ENCODE peak calls at places on chromosome X, in seven cellular contexts. A, O, D, J, L, V and B are unnamed samples.

GRCh38 chrX:45011131-45011530 is 138.1 kb downstream of the KDM6A start:
- DNase-seq in A (no peak), O (no peak), D (no peak), J (no peak), L (no peak), V (no peak), B (peak; percentile 38)

GRCh38 chrX:135302269-135302873 is 6.9 kb upstream of the ETDC start:
- DNase-seq in A (no peak), O (no peak), D (no peak), J (no peak), L (no peak), V (no peak), B (no peak)

GRCh38 chrX:130688360-130688759 is 214.6 kb downstream of the ENOX2 start:
- DNase-seq in A (no peak), O (no peak), D (no peak), J (no peak), L (no peak), V (no peak), B (no peak)

GRCh38 chrX:78331708-78332107 is 4.3 kb upstream of the CYSLTR1 start:
- DNase-seq in A (no peak), O (no peak), D (no peak), J (peak; percentile 16), L (no peak), V (no peak), B (no peak)

GRCh38 chrX:17642891-17643290 is 94.4 kb upstream of the SCML1 start:
- DNase-seq in A (no peak), O (no peak), D (no peak), J (no peak), L (no peak), V (no peak), B (no peak)

GRCh38 chrX:41921492-41922124 is 1.7 kb downstream of the CASK start:
- DNase-seq in A (no peak), O (no peak), D (peak; percentile 29), J (no peak), L (no peak), V (no peak), B (peak; percentile 19)

GRCh38 chrX:13876652-13877051 is 59.8 kb upstream of the GPM6B start:
- DNase-seq in A (no peak), O (no peak), D (no peak), J (no peak), L (no peak), V (no peak), B (peak; percentile 18)

GRCh38 chrX:149074429-149074828 is 430.7 kb downstream of the IDS start:
- DNase-seq in A (no peak), O (no peak), D (peak; percentile 5), J (no peak), L (no peak), V (no peak), B (no peak)

GRCh38 chrX:9189286-9189685 is 155.4 kb upstream of the FAM9B start:
- DNase-seq in A (no peak), O (no peak), D (no peak), J (no peak), L (no peak), V (no peak), B (no peak)

GRCh38 chrX:103157511-103158316 is 57.2 kb upstream of the BEX4 start:
- DNase-seq in A (no peak), O (no peak), D (no peak), J (no peak), L (no peak), V (no peak), B (no peak)

GRCh38 chrX:49106930-49107329 is 16.6 kb downstream of the GPKOW start:
- DNase-seq in A (no peak), O (peak; percentile 29), D (peak; percentile 4), J (no peak), L (no peak), V (no peak), B (no peak)

GRCh38 chrX:10193587-10193986 is 36.8 kb downstream of the CLCN4 start:
- DNase-seq in A (no peak), O (no peak), D (no peak), J (no peak), L (no peak), V (no peak), B (no peak)

GRCh38 chrX:29858714-29859113 is 356.6 kb upstream of the MAGEB2 start:
- DNase-seq in A (no peak), O (no peak), D (no peak), J (no peak), L (no peak), V (no peak), B (no peak)

GRCh38 chrX:9635805-9636204 is 129.8 kb downstream of the GPR143 start:
- DNase-seq in A (no peak), O (no peak), D (no peak), J (no peak), L (no peak), V (no peak), B (no peak)

GRCh38 chrX:13007519-13008188 is 32.7 kb downstream of the TMSB4X start:
- DNase-seq in A (no peak), O (no peak), D (no peak), J (no peak), L (no peak), V (no peak), B (no peak)

GRCh38 chrX:5163663-5164062 is 1065.0 kb downstream of the NLGN4X start:
- DNase-seq in A (no peak), O (no peak), D (no peak), J (no peak), L (no peak), V (no peak), B (no peak)

GRCh38 chrX:23902419-23902818 is 5.3 kb downstream of the APOO start:
- DNase-seq in A (no peak), O (no peak), D (peak; percentile 18), J (no peak), L (no peak), V (no peak), B (peak; percentile 22)

GRCh38 chrX:68511255-68511654 is 12.4 kb downstream of the YIPF6 start:
- DNase-seq in A (peak; percentile 44), O (no peak), D (no peak), J (no peak), L (no peak), V (no peak), B (peak; percentile 14)

GRCh38 chrX:152905081-152905420 is 7.2 kb downstream of the ZNF185 start:
- DNase-seq in A (no peak), O (no peak), D (no peak), J (no peak), L (peak; percentile 30), V (peak; percentile 52), B (no peak)

GRCh38 chrX:69093960-69094935 is 71.0 kb downstream of the PJA1 start:
- DNase-seq in A (no peak), O (peak; percentile 48), D (peak; percentile 23), J (peak; percentile 19), L (no peak), V (no peak), B (peak; percentile 29)

GRCh38 chrX:150849996-150850720 is 48.3 kb downstream of the CD99L2 start:
- DNase-seq in A (no peak), O (no peak), D (no peak), J (no peak), L (no peak), V (no peak), B (no peak)

DNA sequence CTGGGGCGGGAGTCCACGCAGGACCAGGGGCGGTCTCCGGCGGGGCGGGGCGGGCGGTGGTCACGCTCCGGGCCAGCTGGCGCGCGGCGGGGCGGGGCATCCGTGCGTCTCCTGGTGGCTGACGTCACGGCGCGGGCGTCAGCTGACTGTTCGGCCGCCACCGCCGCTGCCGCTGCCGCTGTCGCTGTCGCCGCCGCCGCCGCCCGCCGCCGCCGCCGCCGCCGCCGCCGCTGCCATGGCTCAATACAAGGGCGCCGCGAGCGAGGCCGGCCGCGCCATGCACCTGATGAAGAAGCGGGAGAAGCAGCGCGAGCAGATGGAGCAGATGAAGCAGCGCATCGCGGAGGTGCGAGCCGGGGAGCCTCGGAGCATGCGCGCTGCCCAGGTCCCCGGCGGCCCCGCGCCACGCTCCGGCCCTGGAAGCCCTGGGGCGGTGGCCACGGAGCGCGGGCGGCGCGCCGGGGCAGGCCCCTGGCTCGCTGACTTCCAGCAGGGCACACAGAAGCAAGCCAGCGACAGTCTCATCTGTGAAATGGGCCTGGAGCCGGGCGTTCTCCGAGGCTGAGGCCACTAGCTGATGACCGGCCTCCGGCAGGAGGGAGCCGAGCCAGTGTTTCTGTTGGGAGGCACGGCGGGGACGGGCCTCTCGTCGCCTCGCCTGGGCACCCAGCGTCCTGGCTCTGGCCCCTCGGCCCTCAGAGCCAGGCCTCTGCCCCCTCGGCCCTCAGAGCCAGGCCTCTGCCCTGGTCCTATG is at the start of gene FAM50A:
- DNase-seq in A (peak; percentile 71), O (peak; percentile 82), D (no peak), J (peak; percentile 77), L (peak; percentile 90), V (peak; percentile 75), B (no peak)
- TF ChIP-seq CTCF in A (no peak), O (no peak), D (no peak), J (no peak), L (no peak), V (no peak), B (no peak)

DNA sequence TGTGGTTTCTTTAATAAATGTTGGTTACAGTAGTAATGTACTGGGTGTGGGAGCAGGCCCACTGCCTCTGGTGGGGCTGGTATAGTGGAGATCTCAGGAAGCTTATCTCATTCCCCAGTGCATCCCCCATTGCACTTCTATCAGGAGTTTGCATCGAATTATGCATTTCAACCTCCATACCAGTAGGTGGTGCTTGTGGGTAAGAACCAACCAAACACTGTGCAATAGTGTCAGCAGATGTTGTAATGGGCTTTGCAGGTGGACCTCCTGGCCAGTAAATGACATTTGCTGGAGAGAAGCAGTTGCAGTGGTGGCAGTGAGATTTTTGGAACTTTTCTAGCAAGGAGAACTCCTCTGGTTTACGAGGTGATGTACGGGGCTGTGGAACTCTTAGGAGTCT is 150.6 kb downstream of the POU3F4 start:
- DNase-seq in A (no peak), O (no peak), D (no peak), J (no peak), L (no peak), V (no peak), B (no peak)
- TF ChIP-seq CTCF in A (no peak), O (no peak), D (no peak), J (no peak), L (no peak), V (peak; percentile 13), B (no peak)

GRCh38 chrX:37918703-37919102 is 71.3 kb upstream of the DYNLT3 start:
- DNase-seq in A (no peak), O (no peak), D (no peak), J (no peak), L (no peak), V (no peak), B (no peak)

GRCh38 chrX:37921758-37922157 is 74.4 kb upstream of the DYNLT3 start:
- DNase-seq in A (no peak), O (no peak), D (no peak), J (no peak), L (no peak), V (no peak), B (peak; percentile 41)

GRCh38 chrX:37922926-37923325 is 75.6 kb upstream of the DYNLT3 start:
- DNase-seq in A (no peak), O (no peak), D (no peak), J (no peak), L (no peak), V (no peak), B (no peak)

GRCh38 chrX:37912797-37913196 is 65.4 kb upstream of the DYNLT3 start:
- DNase-seq in A (no peak), O (no peak), D (no peak), J (no peak), L (no peak), V (no peak), B (no peak)

GRCh38 chrX:37918168-37918567 is 70.8 kb upstream of the DYNLT3 start:
- DNase-seq in A (no peak), O (no peak), D (no peak), J (no peak), L (no peak), V (no peak), B (no peak)
- TF ChIP-seq CTCF in A (no peak), O (no peak), D (no peak), J (no peak), L (no peak), V (no peak), B (no peak)

GRCh38 chrX:20442597-20442996 is 175.9 kb upstream of the RPS6KA3 start:
- DNase-seq in A (peak; percentile 73), O (peak; percentile 91), D (peak; percentile 51), J (peak; percentile 89), L (peak; percentile 86), V (no peak), B (peak; percentile 34)
- TF ChIP-seq CTCF in A (peak; percentile 63), O (peak; percentile 17), D (peak; percentile 58), J (peak; percentile 67), L (peak; percentile 64), V (peak; percentile 82), B (no peak)